ENCODE peak calls at places on chromosome 15, in eight cellular contexts. U, B, W, G, Q, C, I and R are unnamed samples.

GRCh38 chr15:64490598-64491259 is 30.4 kb downstream of the ZNF609 start:
- DNase-seq in B (peak), W (no peak), G (no peak), C (no peak), U (peak), Q (no peak), I (no peak), R (no peak)

GRCh38 chr15:74368121-74368520 is 675 bp upstream of the CYP11A1 start:
- DNase-seq in U (no peak), Q (no peak), W (no peak), B (no peak), C (no peak), G (no peak), I (no peak), R (no peak)

GRCh38 chr15:90829942-90830440 is 38.4 kb upstream of the FURIN start:
- DNase-seq in Q (no peak), U (no peak), W (no peak), B (no peak), C (peak), I (no peak), G (no peak), R (no peak)

GRCh38 chr15:89649013-89649625 is 6.1 kb downstream of the KIF7 start:
- DNase-seq in Q (no peak), W (no peak), I (no peak), U (no peak), G (no peak), C (no peak), B (no peak), R (no peak)

GRCh38 chr15:69713726-69714559 is 261.3 kb downstream of the RPLP1 start:
- DNase-seq in C (peak), W (no peak), I (no peak), G (no peak), B (no peak), U (no peak), Q (no peak), R (no peak)

GRCh38 chr15:68186671-68187397 is 18.3 kb downstream of the CALML4 start:
- DNase-seq in G (no peak), I (no peak), U (peak), W (no peak), Q (no peak), C (no peak), B (peak), R (no peak)

GRCh38 chr15:71116366-71116765 is 1.1 kb downstream of the THSD4 start:
- DNase-seq in C (no peak), I (no peak), G (no peak), U (peak), W (no peak), Q (no peak), B (no peak), R (no peak)

GRCh38 chr15:55743615-55743978 is 645 bp upstream of the PRTG start:
- DNase-seq in C (no peak), I (no peak), B (no peak), U (no peak), G (no peak), Q (no peak), W (no peak), R (no peak)

GRCh38 chr15:35673093-35673573 is 127.2 kb upstream of the DPH6 start:
- DNase-seq in I (no peak), U (no peak), W (no peak), G (no peak), Q (peak), C (no peak), B (no peak), R (no peak)

GRCh38 chr15:75030023-75030413 is 6.6 kb downstream of the PPCDC start:
- DNase-seq in Q (peak), U (peak), I (no peak), G (no peak), B (no peak), W (peak), C (no peak), R (no peak)

GRCh38 chr15:84727429-84727828 is 11.5 kb upstream of the SEC11A start:
- DNase-seq in G (no peak), U (peak), W (no peak), Q (no peak), I (no peak), C (no peak), B (no peak), R (no peak)

GRCh38 chr15:74324714-74325113 is 42.7 kb downstream of the CYP11A1 start:
- DNase-seq in W (no peak), I (no peak), G (no peak), C (no peak), B (no peak), U (no peak), Q (no peak), R (no peak)

GRCh38 chr15:85164841-85165466 is 183.3 kb downstream of the PDE8A start:
- DNase-seq in G (no peak), Q (no peak), C (no peak), U (no peak), I (no peak), W (no peak), B (no peak), R (no peak)

GRCh38 chr15:74882528-74882927 is 7.3 kb upstream of the MPI start:
- DNase-seq in W (no peak), C (no peak), Q (no peak), B (no peak), U (no peak), G (no peak), I (no peak), R (no peak)

GRCh38 chr15:51348688-51349087 is 7.2 kb downstream of the GLDN start:
- DNase-seq in C (no peak), Q (no peak), W (no peak), U (no peak), I (no peak), G (no peak), B (no peak), R (no peak)

GRCh38 chr15:68640791-68641331 is 62.1 kb downstream of the CORO2B start:
- DNase-seq in G (no peak), W (no peak), C (no peak), U (no peak), I (no peak), Q (peak), B (no peak), R (no peak)

GRCh38 chr15:38275951-38276350 is 23.3 kb downstream of the SPRED1 start:
- DNase-seq in W (no peak), G (no peak), C (no peak), U (peak), Q (no peak), I (no peak), B (no peak), R (no peak)

GRCh38 chr15:32898991-32899613 is 181.3 kb downstream of the GREM1 start:
- DNase-seq in G (no peak), Q (no peak), C (no peak), B (no peak), I (no peak), W (no peak), U (no peak), R (no peak)

GRCh38 chr15:89307791-89308190 is 26.8 kb downstream of the POLG start:
- DNase-seq in B (peak), I (no peak), G (no peak), Q (no peak), W (no peak), U (peak), C (no peak), R (no peak)

GRCh38 chr15:62647195-62647865 is 395.2 kb upstream of the TPM1 start:
- DNase-seq in C (no peak), U (peak), B (peak), I (no peak), W (peak), Q (peak), G (no peak), R (no peak)

GRCh38 chr15:90563460-90563859 is 33.7 kb downstream of the CRTC3 start:
- DNase-seq in I (no peak), C (no peak), B (no peak), U (no peak), Q (no peak), G (no peak), W (no peak), R (no peak)

GRCh38 chr15:97815841-97816240 is 144.7 kb upstream of the ARRDC4 start:
- DNase-seq in Q (no peak), W (no peak), U (no peak), B (no peak), C (no peak), I (no peak), G (no peak), R (no peak)

GRCh38 chr15:68252925-68253534 is 23.5 kb upstream of the CLN6 start:
- DNase-seq in W (no peak), G (no peak), Q (no peak), I (peak), U (peak), B (peak), C (peak), R (no peak)

GRCh38 chr15:81279621-81280051 is 44.3 kb downstream of the STARD5 start:
- DNase-seq in Q (no peak), C (no peak), U (no peak), I (no peak), G (no peak), W (no peak), B (no peak), R (no peak)

GRCh38 chr15:101276501-101277037 is 716 bp downstream of the SELENOS start:
- DNase-seq in I (no peak), Q (no peak), B (peak), C (peak), U (peak), G (no peak), W (no peak), R (no peak)

GRCh38 chr15:93173369-93173768 is 84.4 kb upstream of the RGMA start:
- DNase-seq in W (no peak), I (no peak), G (no peak), C (no peak), B (no peak), Q (no peak), U (no peak), R (no peak)

GRCh38 chr15:99895189-99895955 is 162.1 kb upstream of the LYSMD4 start:
- DNase-seq in C (no peak), U (no peak), I (no peak), G (no peak), W (no peak), B (no peak), Q (no peak), R (no peak)